ENCODE peak calls at places on chromosome 18, in seven cellular contexts. B is activated T-helper 1 cell treated with anti-CD3 and anti-CD28 coated beads, Interleukin-2, amount 50 U/mL, for 16 hours; V is upper lobe of right lung; H is HepG2; X is T-helper 2 cell treated with Interferon-gamma antibody and Interleukin-4, amounts not matched to agents 5 μg/mL and 100 μg/mL, for 36 hours; L is NCI-H2171; F is NCI-H2029. A is an unnamed sample.

GRCh38 chr18:21123290-21123926 is 11.8 kb upstream of the ROCK1 start:
- DNase-seq in B (no peak), X (no peak), H (no peak), L (no peak), V (no peak), F (no peak), A (no peak)

GRCh38 chr18:13141209-13141608 is 77.4 kb upstream of the LDLRAD4 start:
- DNase-seq in L (no peak), H (no peak), V (no peak), X (no peak), B (no peak), F (no peak), A (no peak)

GRCh38 chr18:70422061-70422965 is 133.5 kb downstream of the SOCS6 start:
- DNase-seq in H (peak), V (peak), L (no peak), B (no peak), F (no peak), X (no peak), A (no peak)

GRCh38 chr18:23115683-23116096 is 19.6 kb upstream of the CABLES1 start:
- DNase-seq in B (no peak), V (no peak), H (peak), L (no peak), F (no peak), X (no peak), A (no peak)

GRCh38 chr18:27921904-27922541 is 254.9 kb downstream of the CDH2 start:
- DNase-seq in X (no peak), B (no peak), L (no peak), F (no peak), H (peak), V (peak), A (no peak)

GRCh38 chr18:54150226-54150625 is 74.2 kb downstream of the MBD2 start:
- DNase-seq in X (no peak), V (no peak), F (no peak), L (no peak), B (no peak), H (no peak), A (no peak)

GRCh38 chr18:48787523-48788151 is 163.1 kb downstream of the SMAD7 start:
- DNase-seq in H (no peak), V (peak), F (no peak), L (no peak), X (no peak), B (no peak), A (no peak)

GRCh38 chr18:21163647-21164625 is 52.3 kb upstream of the ROCK1 start:
- DNase-seq in L (no peak), V (no peak), F (no peak), X (no peak), B (no peak), H (no peak), A (no peak)

GRCh38 chr18:5309888-5310470 is 14.5 kb upstream of the ZBTB14 start:
- DNase-seq in H (no peak), F (no peak), V (no peak), X (no peak), L (no peak), B (no peak), A (no peak)

GRCh38 chr18:50128506-50129271 is 66.3 kb downstream of the MYO5B start:
- DNase-seq in F (no peak), V (no peak), X (no peak), B (no peak), H (peak), L (peak), A (no peak)

GRCh38 chr18:57241869-57242268 is 95.0 kb downstream of the BOD1L2 start:
- DNase-seq in L (no peak), V (no peak), F (no peak), B (no peak), X (no peak), H (no peak), A (no peak)

GRCh38 chr18:5317186-5317585 is 21.7 kb upstream of the ZBTB14 start:
- DNase-seq in X (no peak), H (no peak), V (no peak), L (no peak), B (no peak), F (no peak), A (no peak)

GRCh38 chr18:79587298-79588125 is 92.1 kb upstream of the CTDP1 start:
- DNase-seq in F (no peak), V (no peak), H (no peak), L (no peak), X (no peak), B (no peak), A (no peak)

GRCh38 chr18:10378688-10379465 is 75.6 kb upstream of the APCDD1 start:
- DNase-seq in L (no peak), X (no peak), H (no peak), F (no peak), V (no peak), B (no peak), A (no peak)

GRCh38 chr18:47040982-47041381 is 5.6 kb upstream of the ELOA2 start:
- DNase-seq in V (no peak), X (no peak), H (no peak), F (no peak), B (no peak), L (no peak), A (no peak)

GRCh38 chr18:74299162-74299561 is 7.4 kb upstream of the CYB5A start:
- DNase-seq in X (no peak), F (no peak), L (no peak), H (no peak), V (no peak), B (no peak), A (no peak)

GRCh38 chr18:55856679-55857078 is 268.7 kb upstream of the TCF4 start:
- DNase-seq in H (no peak), F (no peak), B (no peak), X (no peak), L (no peak), V (no peak), A (no peak)

GRCh38 chr18:22189431-22189830 is 20.0 kb downstream of the GATA6 start:
- DNase-seq in X (no peak), F (no peak), H (no peak), B (no peak), V (no peak), L (no peak), A (no peak)

GRCh38 chr18:69402219-69402989 is 1.7 kb downstream of the DOK6 start:
- DNase-seq in V (no peak), F (no peak), X (no peak), H (peak), B (no peak), L (no peak), A (no peak)

GRCh38 chr18:59272221-59272888 is 899 bp downstream of the RAX start:
- DNase-seq in F (no peak), L (no peak), V (no peak), X (no peak), B (no peak), H (no peak), A (no peak)

GRCh38 chr18:47558110-47558750 is 306.8 kb upstream of the SKOR2 start:
- DNase-seq in X (no peak), V (no peak), F (peak), B (no peak), H (no peak), L (no peak), A (no peak)